ENCODE peak calls at places on chromosomes 5 and 9, in five cellular contexts. C is thoracic aorta, Y is ovary, A is body of pancreas, K is right lobe of liver. J is an unnamed sample. For H3K9me3 and H3K36me3, the result is how much of the 10 kb centered on the place peaks cover.

GRCh38 chr5:17248999-17249634 is 31.7 kb downstream of the BASP1 start:
- DNase-seq in A (peak), K (no peak), C (no peak), Y (no peak), J (peak)

GRCh38 chr5:150112211-150113046 is 26.1 kb upstream of the CSF1R start:
- DNase-seq in K (no peak), A (peak), Y (peak), C (peak), J (peak)

GRCh38 chr5:39178171-39178570 is 41.2 kb downstream of the FYB1 start:
- DNase-seq in A (no peak), C (no peak), Y (no peak), K (no peak), J (no peak)

GRCh38 chr9:111615928-111616327 is 15.2 kb upstream of the DNAJC25 start:
- DNase-seq in C (no peak), Y (no peak), A (no peak), K (no peak), J (no peak)

GRCh38 chr5:31362931-31363568 is 168.8 kb downstream of the DROSHA start:
- DNase-seq in K (no peak), C (no peak), A (no peak), Y (no peak), J (no peak)

GRCh38 chr5:78557601-78558000 is 91.0 kb downstream of the LHFPL2 start:
- DNase-seq in K (no peak), A (no peak), C (no peak), Y (no peak), J (no peak)

GRCh38 chr9:132987021-132987620 is 8.6 kb downstream of the GFI1B start:
- DNase-seq in K (no peak), A (no peak), C (no peak), Y (no peak), J (no peak)

GRCh38 chr5:126488362-126489065 is 65.3 kb downstream of the GRAMD2B start:
- DNase-seq in K (no peak), C (no peak), Y (no peak), A (no peak), J (no peak)

GRCh38 chr9:79522793-79523192 is 49.0 kb upstream of the TLE4 start:
- DNase-seq in Y (no peak), K (no peak), A (no peak), C (no peak), J (no peak)

GRCh38 chr5:132504746-132505145 is 14.2 kb upstream of the IRF1 start:
- DNase-seq in C (no peak), Y (no peak), K (no peak), A (no peak), J (no peak)

GRCh38 chr9:95808001-95808400 is 67.5 kb upstream of the ERCC6L2 start:
- DNase-seq in Y (no peak), A (no peak), C (no peak), K (no peak), J (no peak)

GRCh38 chr5:8058626-8059180 is 189.8 kb downstream of the MTRR start:
- DNase-seq in Y (no peak), A (no peak), K (no peak), C (no peak), J (no peak)

GRCh38 chr5:83711982-83712601 is 8.6 kb downstream of the HAPLN1 start:
- DNase-seq in C (no peak), K (no peak), A (peak), Y (no peak), J (peak)

GRCh38 chr9:128150594-128151342 is 1.5 kb downstream of the LCN2 start:
- DNase-seq in K (peak), C (no peak), A (no peak), Y (no peak), J (peak)

GRCh38 chr5:84564311-84564710 is 179.6 kb upstream of the EDIL3 start:
- DNase-seq in Y (no peak), C (no peak), K (no peak), A (no peak), J (no peak)

GRCh38 chr9:79237861-79238260 is 333.9 kb upstream of the TLE4 start:
- DNase-seq in Y (no peak), A (no peak), K (no peak), C (no peak), J (no peak)

GRCh38 chr5:34655354-34655991 is 655 bp upstream of the RAI14 start:
- DNase-seq in K (no peak), A (peak), Y (peak), C (no peak), J (peak)

DNA sequence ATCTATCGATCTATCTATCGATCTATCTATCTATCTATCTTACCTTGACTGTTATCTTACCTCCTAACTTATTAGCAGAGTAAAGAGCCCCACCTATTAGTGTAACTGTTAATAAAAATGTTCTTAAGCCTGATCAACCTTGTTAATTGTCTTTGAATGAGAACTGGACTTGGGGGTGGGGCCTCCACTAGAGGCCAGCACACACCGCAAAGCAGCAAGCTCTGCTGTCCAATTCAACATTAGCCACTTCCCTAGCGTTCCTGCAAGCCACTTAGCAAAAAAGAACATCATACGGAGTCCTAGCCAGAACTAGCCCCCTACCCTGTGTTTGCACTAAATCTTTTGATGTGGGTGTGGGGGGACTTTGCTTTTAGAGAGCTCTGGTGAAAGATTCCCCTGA is 515.8 kb downstream of the KDM4C start:
- DNase-seq in C (no peak), Y (peak), K (no peak), A (peak), J (no peak)
- H3K9me3 ChIP-seq in C (under half), Y (under half), K (under half), A (under half), J (under half)

GRCh38 chr5:80959138-80959537 is 1.0 kb upstream of the RASGRF2 start:
- DNase-seq in A (no peak), C (no peak), Y (no peak), K (no peak), J (no peak)

GRCh38 chr5:80958611-80959010 is 1.6 kb upstream of the RASGRF2 start:
- DNase-seq in A (no peak), K (no peak), C (no peak), Y (no peak), J (no peak)

GRCh38 chr5:80956272-80956671 is 3.9 kb upstream of the RASGRF2 start:
- DNase-seq in Y (no peak), K (no peak), C (no peak), A (no peak), J (no peak)

GRCh38 chr5:80955082-80955481 is 5.1 kb upstream of the RASGRF2 start:
- DNase-seq in Y (no peak), C (no peak), A (no peak), K (no peak), J (no peak)

DNA sequence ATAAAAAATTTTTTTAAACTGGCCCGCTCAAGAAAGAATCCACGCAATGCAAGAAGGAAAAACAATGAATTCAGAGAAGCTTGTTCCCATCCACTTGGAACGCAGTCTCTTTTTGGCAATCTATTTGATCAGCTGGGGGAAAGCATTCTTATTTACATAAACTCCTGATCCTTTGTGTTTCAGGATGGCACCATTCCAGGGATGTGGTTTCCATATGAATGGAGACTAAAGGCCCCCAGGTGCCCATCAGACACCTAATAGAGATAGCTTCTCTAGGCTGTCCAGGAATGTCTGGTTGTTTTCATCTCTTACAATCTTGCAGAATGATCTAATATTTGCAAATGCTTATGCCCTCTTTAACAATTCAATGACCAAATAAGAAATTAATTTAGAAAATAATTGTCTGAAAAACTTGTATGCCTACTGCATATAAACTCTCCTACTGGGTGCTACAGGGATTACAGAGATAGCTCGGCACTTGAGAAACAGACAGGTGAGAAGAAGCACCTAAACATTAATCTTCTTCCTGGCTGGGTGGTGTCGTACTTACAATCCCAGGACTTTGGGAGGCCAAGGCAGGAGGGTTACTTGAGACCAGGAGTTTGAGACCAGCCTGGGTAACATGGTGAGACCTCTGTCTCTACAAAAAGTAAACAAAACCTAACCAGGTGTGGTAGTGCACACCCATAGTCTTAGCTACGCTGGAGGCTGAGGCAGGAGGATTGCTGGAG is 3.0 kb upstream of the RASGRF2 start:
- DNase-seq in Y (no peak), A (no peak), K (no peak), C (no peak), J (no peak)
- H3K36me3 ChIP-seq in Y (under half), A (under half), K (under half), C (under half), J (under half)

DNA sequence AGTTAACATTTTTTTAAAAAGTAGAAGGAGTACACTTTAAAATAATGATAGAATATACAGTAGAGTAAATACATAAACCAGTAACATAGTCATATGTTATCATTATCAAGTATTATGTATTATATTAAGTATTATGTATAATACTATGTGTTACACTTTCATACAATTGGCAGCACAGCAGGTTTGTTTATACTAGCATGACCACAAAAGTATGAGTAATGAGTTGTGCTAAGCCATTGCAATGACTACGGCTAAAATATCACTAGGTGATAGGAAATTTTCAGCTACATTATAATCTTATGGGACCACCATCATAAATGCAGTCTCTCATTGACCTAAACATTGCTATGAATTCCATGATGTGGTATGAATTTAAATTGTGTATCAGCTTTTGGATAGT is 506.0 kb downstream of the HTR1A start:
- DNase-seq in A (no peak), C (no peak), Y (no peak), K (no peak), J (no peak)
- H3K9me3 ChIP-seq in A (under half), C (under half), Y (under half), K (under half), J (under half)

GRCh38 chr9:87686520-87687090 is 39.3 kb upstream of the CTSL start:
- DNase-seq in A (no peak), Y (no peak), C (no peak), K (no peak), J (no peak)

GRCh38 chr9:87685871-87686519 is 39.9 kb upstream of the CTSL start:
- DNase-seq in Y (no peak), C (no peak), K (peak), A (peak), J (peak)

GRCh38 chr9:87684627-87685204 is 41.2 kb upstream of the CTSL start:
- DNase-seq in A (peak), K (no peak), C (no peak), Y (peak), J (no peak)

GRCh38 chr9:87685431-87685830 is 40.5 kb upstream of the CTSL start:
- DNase-seq in C (no peak), A (no peak), Y (no peak), K (no peak), J (no peak)

DNA sequence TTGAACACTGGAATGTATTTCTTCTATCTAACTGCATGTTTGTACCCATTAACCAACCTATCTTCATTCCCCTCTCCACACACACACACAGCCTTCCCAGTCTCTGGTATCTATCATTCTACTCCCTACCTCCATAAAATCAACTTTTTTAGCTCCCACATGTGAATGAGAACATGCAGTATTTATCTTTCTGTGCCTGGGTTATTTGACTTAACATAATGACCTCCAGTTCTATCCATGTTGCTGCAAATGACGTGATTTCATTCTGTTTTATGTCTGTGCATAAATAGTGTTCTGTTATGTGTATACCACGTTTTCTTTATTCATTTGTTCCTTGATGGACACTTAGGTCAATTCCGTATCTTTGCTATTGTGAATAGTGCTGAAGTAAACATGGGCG is 38.7 kb upstream of the CTSL start:
- DNase-seq in K (no peak), C (no peak), Y (no peak), A (no peak), J (no peak)
- H3K36me3 ChIP-seq in K (under half), C (under half), Y (under half), A (under half), J (under half)

GRCh38 chr9:135001526-135001925 is 83.8 kb upstream of the FCN1 start:
- DNase-seq in Y (no peak), C (no peak), K (no peak), A (no peak), J (no peak)

GRCh38 chr9:134996591-134997530 is 79.1 kb upstream of the FCN1 start:
- DNase-seq in K (no peak), C (no peak), A (no peak), Y (no peak), J (no peak)

GRCh38 chr9:135002336-135002735 is 84.6 kb upstream of the FCN1 start:
- DNase-seq in A (no peak), C (no peak), K (no peak), Y (no peak), J (no peak)

GRCh38 chr9:135004772-135005171 is 82.7 kb upstream of the OLFM1 start:
- DNase-seq in K (no peak), C (no peak), A (no peak), Y (no peak), J (no peak)

GRCh38 chr9:135000647-135001245 is 83.0 kb upstream of the FCN1 start:
- DNase-seq in A (no peak), C (no peak), K (no peak), Y (no peak), J (no peak)
- H3K9me3 ChIP-seq in A (under half), C (under half), K (under half), Y (under half), J (under half)

J was measured in tibial artery.